ENCODE peak calls at places on chromosomes 16 and 17, in seven cellular contexts. M is activated CD4-positive, alpha-beta T cell treated with anti-CD3 and anti-CD28 coated beads, Interleukin-2, amount 50 U/mL, for 48 hours; Y is AG10803; L is activated CD4-positive, CD25-positive, alpha-beta regulatory T cell treated with anti-CD3 and anti-CD28 coated beads, Interleukin-2, amount 50 U/mL, for 16 hours; W is stimulated activated CD8-positive, alpha-beta memory T cell treated with anti-CD3 and anti-CD28 coated beads, Interleukin-7, amount 100 ng/mL, for 1 hour; J is astrocyte of the spinal cord; O is GDM1. Q is an unnamed sample.

GRCh38 chr16:85412911-85413520 is 200.1 kb upstream of the GSE1 start:
- DNase-seq in M (no peak), Y (no peak), L (no peak), W (no peak), J (no peak), O (no peak), Q (no peak)

GRCh38 chr16:31376705-31377104 is 16.4 kb upstream of the ITGAD start:
- DNase-seq in M (no peak), Y (no peak), L (no peak), W (no peak), J (no peak), O (no peak), Q (no peak)

GRCh38 chr16:47143677-47144558 is at the start of gene NETO2:
- DNase-seq in M (peak; percentile 57), Y (peak; percentile 42), L (peak; percentile 32), W (peak; percentile 18), J (peak; percentile 62), O (peak; percentile 47), Q (peak; percentile 61)

GRCh38 chr17:67628580-67629013 is 89.1 kb upstream of the NOL11 start:
- DNase-seq in M (no peak), Y (no peak), L (no peak), W (no peak), J (peak; percentile 16), O (no peak), Q (no peak)

GRCh38 chr17:8326591-8327583 is 12.8 kb upstream of the ODF4 start:
- DNase-seq in M (peak; percentile 38), Y (peak; percentile 23), L (no peak), W (no peak), J (peak; percentile 9), O (no peak), Q (no peak)

GRCh38 chr17:56812971-56813388 is 20.7 kb downstream of the C17orf67 start:
- DNase-seq in M (no peak), Y (no peak), L (no peak), W (no peak), J (no peak), O (no peak), Q (no peak)

GRCh38 chr16:24699151-24699723 is 30.2 kb upstream of the TNRC6A start:
- DNase-seq in M (no peak), Y (no peak), L (no peak), W (no peak), J (no peak), O (no peak), Q (no peak)

GRCh38 chr17:49748791-49749190 is 15.1 kb downstream of the FAM117A start:
- DNase-seq in M (peak; percentile 53), Y (no peak), L (peak; percentile 46), W (peak; percentile 18), J (no peak), O (no peak), Q (peak; percentile 57)

GRCh38 chr16:58306327-58306726 is 11.5 kb upstream of the PRSS54 start:
- DNase-seq in M (peak; percentile 61), Y (peak; percentile 19), L (no peak), W (no peak), J (peak; percentile 30), O (no peak), Q (peak; percentile 6)

GRCh38 chr16:55155815-55156214 is 168.2 kb upstream of the IRX6 start:
- DNase-seq in M (no peak), Y (no peak), L (no peak), W (no peak), J (no peak), O (no peak), Q (no peak)

GRCh38 chr16:73047221-73047535 is 750 bp downstream of the ZFHX3 start:
- DNase-seq in M (no peak), Y (peak; percentile 97), L (no peak), W (no peak), J (no peak), O (no peak), Q (no peak)

GRCh38 chr16:49489686-49490320 is 116.2 kb downstream of the C16orf78 start:
- DNase-seq in M (no peak), Y (no peak), L (no peak), W (no peak), J (no peak), O (no peak), Q (no peak)

GRCh38 chr17:48484256-48484655 is 46.6 kb downstream of the HOXB1 start:
- DNase-seq in M (no peak), Y (peak; percentile 64), L (no peak), W (no peak), J (no peak), O (no peak), Q (no peak)

GRCh38 chr16:64412578-64413280 is 709.1 kb downstream of the CDH11 start:
- DNase-seq in M (no peak), Y (peak; percentile 74), L (no peak), W (no peak), J (peak; percentile 77), O (no peak), Q (no peak)

Q was measured in effector memory CD4-positive, alpha-beta T cell.